ENCODE peak calls at places on chromosomes 7 and 10, in nine cellular contexts. Y, O, K, R, L, E, Z, F and P are unnamed samples.

GRCh38 chr7:10860516-10860915 is 113.2 kb upstream of the PHF14 start:
- DNase-seq in O (no peak), Y (no peak), F (no peak), E (no peak), R (peak), K (no peak), L (no peak), Z (no peak), P (no peak)

GRCh38 chr10:101367569-101368453 is 13.8 kb downstream of the BTRC start:
- DNase-seq in R (peak), Y (no peak), O (no peak), F (peak), L (no peak), K (no peak), Z (no peak), E (no peak), P (no peak)

GRCh38 chr10:78750418-78750817 is 318.3 kb upstream of the ZMIZ1 start:
- DNase-seq in Y (no peak), R (no peak), K (no peak), Z (no peak), F (no peak), L (no peak), O (no peak), E (no peak), P (no peak)

GRCh38 chr7:87316097-87316700 is 29.3 kb upstream of the CROT start:
- DNase-seq in E (no peak), O (no peak), Z (no peak), Y (no peak), L (no peak), R (no peak), F (no peak), K (no peak), P (no peak)

GRCh38 chr7:30594055-30594539 is 581 bp upstream of the GARS1 start:
- DNase-seq in L (no peak), K (peak), Y (no peak), R (peak), F (peak), Z (peak), O (no peak), E (peak), P (peak)

GRCh38 chr7:92456241-92456640 is 9.0 kb downstream of the GATAD1 start:
- DNase-seq in K (no peak), O (no peak), E (no peak), L (no peak), Y (no peak), F (no peak), Z (no peak), R (no peak), P (no peak)

GRCh38 chr7:118184392-118184899 is 482 bp downstream of the LSM8 start:
- DNase-seq in Y (no peak), K (no peak), F (no peak), E (no peak), Z (no peak), O (no peak), R (no peak), L (no peak), P (no peak)

GRCh38 chr7:75866129-75866496 is 12.7 kb upstream of the RHBDD2 start:
- DNase-seq in K (no peak), O (peak), F (no peak), L (no peak), Y (no peak), E (no peak), Z (no peak), R (no peak), P (no peak)

GRCh38 chr10:80739328-80739727 is 201.6 kb downstream of the SH2D4B start:
- DNase-seq in O (no peak), K (no peak), L (no peak), R (no peak), Y (no peak), E (no peak), F (no peak), Z (no peak), P (no peak)

GRCh38 chr10:99695761-99696160 is 36.2 kb downstream of the COX15 start:
- DNase-seq in O (no peak), R (no peak), F (no peak), Y (no peak), E (no peak), L (no peak), Z (no peak), K (no peak), P (no peak)

GRCh38 chr7:80942261-80943041 is 23.6 kb upstream of the SEMA3C start:
- DNase-seq in R (peak), O (peak), Z (no peak), F (no peak), E (no peak), K (no peak), Y (peak), L (no peak), P (no peak)

GRCh38 chr10:44311563-44311905 is 73.4 kb downstream of the CXCL12 start:
- DNase-seq in Z (no peak), E (no peak), K (no peak), O (no peak), Y (no peak), R (no peak), F (no peak), L (no peak), P (no peak)